ENCODE peak calls at places on chromosomes 7 and 10, in five cellular contexts. W is tibial nerve, F is PC-3, X is stromal cell of bone marrow, G is upper lobe of left lung. I is an unnamed sample.
A peak's percentile ranks its signal among the peaks of the same experiment; 100 is the strongest.

GRCh38 chr7:151964951-151965350 is 8.7 kb downstream of the GALNTL5 start:
- DNase-seq in G (no peak), F (no peak), W (peak; percentile 48), X (peak; percentile 36), I (peak; percentile 63)

GRCh38 chr7:36875794-36876193 is 151.5 kb upstream of the AOAH start:
- DNase-seq in X (no peak), W (no peak), F (no peak), G (no peak), I (no peak)

GRCh38 chr10:133015321-133015720 is 72.4 kb upstream of the ADGRA1 start:
- DNase-seq in X (no peak), W (no peak), G (no peak), F (no peak), I (no peak)

GRCh38 chr10:68167271-68167670 is 58.0 kb downstream of the MYPN start:
- DNase-seq in W (no peak), G (no peak), F (no peak), X (peak; percentile 54), I (no peak)

GRCh38 chr10:60426425-60426824 is 36.8 kb upstream of the ANK3 start:
- DNase-seq in G (no peak), W (no peak), F (peak; percentile 98), X (peak; percentile 85), I (no peak)

GRCh38 chr7:139619367-139619657 is 95.8 kb downstream of the CLEC2L start:
- DNase-seq in G (no peak), W (no peak), X (peak; percentile 71), F (peak; percentile 69), I (no peak)

GRCh38 chr7:23662983-23663313 is 17.1 kb upstream of the FAM221A start:
- DNase-seq in W (no peak), X (no peak), G (no peak), F (no peak), I (no peak)

GRCh38 chr7:78185149-78185745 is 386.7 kb downstream of the PHTF2 start:
- DNase-seq in X (no peak), W (no peak), F (no peak), G (no peak), I (no peak)

GRCh38 chr7:31744294-31744874 is 57.4 kb downstream of the PPP1R17 start:
- DNase-seq in G (peak; percentile 57), F (peak; percentile 85), X (peak; percentile 48), W (peak; percentile 80), I (no peak)

GRCh38 chr10:7383442-7383841 is 27.4 kb downstream of the SFMBT2 start:
- DNase-seq in X (no peak), F (no peak), W (no peak), G (no peak), I (no peak)

GRCh38 chr7:93245525-93246432 is 13.6 kb downstream of the VPS50 start:
- DNase-seq in X (peak; percentile 12), F (peak; percentile 57), W (no peak), G (no peak), I (no peak)

GRCh38 chr7:64562246-64562620 is 638 bp downstream of the ZNF680 start:
- DNase-seq in G (no peak), F (peak; percentile 7), W (no peak), X (no peak), I (no peak)